ENCODE peak calls at places on chromosomes 2 and 18, in seven cellular contexts. One of them, this sample, is unnamed.

GRCh38 chr2:173395567-173396351 is 41.1 kb downstream of the CDCA7 start:
- DNase-seq in adrenal gland: no peak
- DNase-seq in K562: no peak
- DNase-seq in heart left ventricle: no peak
- DNase-seq in NB4: peak
- DNase-seq in spleen: no peak
- DNase-seq in A549: no peak
- DNase-seq in this sample: no peak

GRCh38 chr2:161414385-161415040 is 1.6 kb upstream of the TBR1 start:
- DNase-seq in A549: peak
- DNase-seq in NB4: peak
- DNase-seq in heart left ventricle: no peak
- DNase-seq in spleen: peak
- DNase-seq in K562: peak
- DNase-seq in adrenal gland: peak
- DNase-seq in this sample: no peak

GRCh38 chr18:48922801-48923730 is 27.7 kb downstream of the SMAD7 start:
- DNase-seq in heart left ventricle: no peak
- DNase-seq in K562: peak
- DNase-seq in adrenal gland: peak
- DNase-seq in A549: no peak
- DNase-seq in NB4: peak
- DNase-seq in spleen: peak
- DNase-seq in this sample: peak

GRCh38 chr2:50529600-50530218 is 502.2 kb downstream of the NRXN1 start:
- DNase-seq in A549: peak
- DNase-seq in adrenal gland: no peak
- DNase-seq in K562: peak
- DNase-seq in NB4: peak
- DNase-seq in heart left ventricle: no peak
- DNase-seq in spleen: no peak
- DNase-seq in this sample: no peak

GRCh38 chr2:46836295-46837111 is 79.1 kb downstream of the MCFD2 start:
- DNase-seq in K562: no peak
- DNase-seq in heart left ventricle: no peak
- DNase-seq in adrenal gland: no peak
- DNase-seq in spleen: no peak
- DNase-seq in NB4: peak
- DNase-seq in A549: no peak
- DNase-seq in this sample: peak

GRCh38 chr2:144325086-144325485 is 194.8 kb downstream of the ZEB2 start:
- DNase-seq in adrenal gland: no peak
- DNase-seq in heart left ventricle: no peak
- DNase-seq in NB4: peak
- DNase-seq in K562: no peak
- DNase-seq in spleen: no peak
- DNase-seq in A549: no peak
- DNase-seq in this sample: no peak

GRCh38 chr2:47904903-47905453 is 1.3 kb downstream of the FBXO11 start:
- DNase-seq in spleen: peak
- DNase-seq in NB4: peak
- DNase-seq in adrenal gland: peak
- DNase-seq in A549: peak
- DNase-seq in K562: peak
- DNase-seq in heart left ventricle: peak
- DNase-seq in this sample: peak

GRCh38 chr2:233471291-233472035 is 95.1 kb downstream of the USP40 start:
- DNase-seq in spleen: no peak
- DNase-seq in heart left ventricle: no peak
- DNase-seq in A549: no peak
- DNase-seq in NB4: no peak
- DNase-seq in K562: no peak
- DNase-seq in adrenal gland: no peak
- DNase-seq in this sample: peak

GRCh38 chr2:105674859-105675541 is 69.7 kb upstream of the NCK2 start:
- DNase-seq in spleen: no peak
- DNase-seq in A549: no peak
- DNase-seq in adrenal gland: no peak
- DNase-seq in NB4: no peak
- DNase-seq in K562: no peak
- DNase-seq in heart left ventricle: no peak
- DNase-seq in this sample: no peak

GRCh38 chr2:233832414-233832813 is 21.9 kb downstream of the HJURP start:
- DNase-seq in adrenal gland: no peak
- DNase-seq in heart left ventricle: no peak
- DNase-seq in spleen: no peak
- DNase-seq in NB4: no peak
- DNase-seq in K562: no peak
- DNase-seq in A549: no peak
- DNase-seq in this sample: no peak

GRCh38 chr2:201883970-201884369 is 77.6 kb downstream of the CDK15 start:
- DNase-seq in A549: no peak
- DNase-seq in adrenal gland: no peak
- DNase-seq in spleen: no peak
- DNase-seq in heart left ventricle: no peak
- DNase-seq in K562: no peak
- DNase-seq in NB4: no peak
- DNase-seq in this sample: no peak

GRCh38 chr2:27135471-27135955 is 1.1 kb upstream of the PREB start:
- DNase-seq in A549: no peak
- DNase-seq in K562: no peak
- DNase-seq in adrenal gland: no peak
- DNase-seq in NB4: peak
- DNase-seq in spleen: no peak
- DNase-seq in heart left ventricle: no peak
- DNase-seq in this sample: no peak

GRCh38 chr2:120052597-120052996 is 39.7 kb downstream of the EPB41L5 start:
- DNase-seq in A549: no peak
- DNase-seq in NB4: no peak
- DNase-seq in spleen: no peak
- DNase-seq in heart left ventricle: no peak
- DNase-seq in K562: no peak
- DNase-seq in adrenal gland: no peak
- DNase-seq in this sample: no peak

GRCh38 chr2:210713122-210713521 is 156.7 kb downstream of the CPS1 start:
- DNase-seq in NB4: peak
- DNase-seq in adrenal gland: no peak
- DNase-seq in A549: no peak
- DNase-seq in K562: no peak
- DNase-seq in heart left ventricle: no peak
- DNase-seq in spleen: no peak
- DNase-seq in this sample: no peak

GRCh38 chr2:9373047-9373446 is 50.3 kb downstream of the ITGB1BP1 start:
- DNase-seq in NB4: no peak
- DNase-seq in K562: no peak
- DNase-seq in adrenal gland: no peak
- DNase-seq in spleen: no peak
- DNase-seq in A549: no peak
- DNase-seq in heart left ventricle: no peak
- DNase-seq in this sample: no peak

GRCh38 chr18:76981388-76981968 is 151.1 kb downstream of the MBP start:
- DNase-seq in A549: no peak
- DNase-seq in K562: no peak
- DNase-seq in adrenal gland: no peak
- DNase-seq in heart left ventricle: no peak
- DNase-seq in spleen: peak
- DNase-seq in NB4: no peak
- DNase-seq in this sample: no peak

GRCh38 chr2:237983922-237984321 is 17.1 kb downstream of the UBE2F start:
- DNase-seq in adrenal gland: no peak
- DNase-seq in heart left ventricle: no peak
- DNase-seq in NB4: no peak
- DNase-seq in A549: no peak
- DNase-seq in K562: no peak
- DNase-seq in spleen: no peak
- DNase-seq in this sample: no peak

GRCh38 chr18:830315-830901 is 18.4 kb upstream of the YES1 start:
- DNase-seq in A549: no peak
- DNase-seq in spleen: no peak
- DNase-seq in K562: peak
- DNase-seq in adrenal gland: peak
- DNase-seq in heart left ventricle: peak
- DNase-seq in NB4: peak
- DNase-seq in this sample: no peak
- H3K4me3 ChIP-seq in A549: no peak
- H3K4me3 ChIP-seq in spleen: no peak
- H3K4me3 ChIP-seq in K562: peak
- H3K4me3 ChIP-seq in adrenal gland: no peak
- H3K4me3 ChIP-seq in heart left ventricle: no peak
- H3K4me3 ChIP-seq in NB4: no peak
- H3K4me3 ChIP-seq in this sample: no peak

GRCh38 chr2:174682578-174683391 is 81.5 kb downstream of the CHRNA1 start:
- DNase-seq in adrenal gland: peak
- DNase-seq in heart left ventricle: peak
- DNase-seq in spleen: peak
- DNase-seq in A549: peak
- DNase-seq in K562: no peak
- DNase-seq in NB4: peak
- DNase-seq in this sample: peak
- TF ChIP-seq POLR2A in adrenal gland: no peak
- TF ChIP-seq POLR2A in heart left ventricle: no peak
- TF ChIP-seq POLR2A in spleen: no peak
- TF ChIP-seq POLR2A in A549: no peak
- TF ChIP-seq POLR2A in K562: no peak
- TF ChIP-seq POLR2A in NB4: peak
- TF ChIP-seq POLR2A in this sample: no peak

GRCh38 chr2:215417400-215417951 is 18.4 kb downstream of the FN1 start:
- DNase-seq in heart left ventricle: no peak
- DNase-seq in spleen: no peak
- DNase-seq in K562: no peak
- DNase-seq in A549: no peak
- DNase-seq in adrenal gland: no peak
- DNase-seq in NB4: no peak
- DNase-seq in this sample: no peak
- H3K4me3 ChIP-seq in heart left ventricle: no peak
- H3K4me3 ChIP-seq in spleen: no peak
- H3K4me3 ChIP-seq in K562: no peak
- H3K4me3 ChIP-seq in A549: no peak
- H3K4me3 ChIP-seq in adrenal gland: no peak
- H3K4me3 ChIP-seq in NB4: no peak
- H3K4me3 ChIP-seq in this sample: no peak

DNA sequence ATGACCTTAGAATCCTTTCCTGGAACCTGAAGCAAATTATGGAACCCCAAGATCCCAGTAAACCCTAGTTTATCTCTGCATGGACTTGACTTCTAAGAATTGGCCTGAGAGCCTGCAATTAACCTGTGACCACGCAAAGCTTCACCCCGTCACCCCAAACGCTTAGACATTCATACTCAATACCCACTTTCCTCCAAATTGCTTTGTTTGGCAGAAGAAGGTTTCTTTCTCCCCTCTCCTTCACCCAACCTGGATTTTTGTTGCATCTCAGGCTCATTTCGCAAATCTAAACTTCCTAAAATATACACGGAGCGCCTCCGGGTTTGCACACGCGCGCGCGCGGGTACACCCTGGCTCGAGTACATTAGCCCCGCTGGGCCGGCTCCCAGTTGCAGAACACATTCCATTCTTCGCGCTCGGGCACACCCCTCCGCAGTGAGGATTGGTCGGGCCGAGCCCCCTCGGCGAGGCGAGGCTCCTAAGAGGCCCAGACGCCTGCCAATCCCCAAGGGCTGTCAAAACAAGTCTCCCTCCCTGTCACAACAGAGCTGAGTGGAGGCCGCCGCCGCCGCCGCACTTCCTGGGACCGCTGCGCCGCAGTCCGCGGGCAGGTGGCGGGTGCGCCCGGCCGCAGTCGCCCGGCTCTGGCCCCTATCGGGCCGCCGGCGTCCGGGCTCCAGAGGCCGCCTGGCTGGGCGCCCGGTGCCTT is at the start of gene PLCL1:
- DNase-seq in spleen: peak
- DNase-seq in A549: peak
- DNase-seq in heart left ventricle: peak
- DNase-seq in adrenal gland: peak
- DNase-seq in NB4: peak
- DNase-seq in K562: peak
- DNase-seq in this sample: peak
- TF ChIP-seq POLR2A in spleen: no peak
- TF ChIP-seq POLR2A in A549: no peak
- TF ChIP-seq POLR2A in heart left ventricle: peak
- TF ChIP-seq POLR2A in adrenal gland: no peak
- TF ChIP-seq POLR2A in NB4: no peak
- TF ChIP-seq POLR2A in K562: peak
- TF ChIP-seq POLR2A in this sample: no peak

GRCh38 chr2:45170976-45171514 is 161.8 kb upstream of the SIX2 start:
- DNase-seq in heart left ventricle: no peak
- DNase-seq in NB4: no peak
- DNase-seq in spleen: no peak
- DNase-seq in A549: no peak
- DNase-seq in K562: no peak
- DNase-seq in adrenal gland: no peak
- DNase-seq in this sample: no peak
- H3K4me3 ChIP-seq in heart left ventricle: no peak
- H3K4me3 ChIP-seq in NB4: no peak
- H3K4me3 ChIP-seq in spleen: no peak
- H3K4me3 ChIP-seq in A549: no peak
- H3K4me3 ChIP-seq in K562: no peak
- H3K4me3 ChIP-seq in adrenal gland: no peak
- H3K4me3 ChIP-seq in this sample: peak

This sample was measured in testis.